ENCODE peak calls at places on chromosomes 16 and 17, in seven cellular contexts. X is A172; L is fibroblast of villous mesenchyme; B is stimulated activated CD4-positive, alpha-beta T cell treated with anti-CD3 and anti-CD28 coated beads, Interleukin-1b, Interleukin-23, amount 100 ng/mL, for 1 hour; R is HS-5; A is AG08396; E is naive thymus-derived CD4-positive, alpha-beta T cell. Z is an unnamed sample.

GRCh38 chr17:79740413-79740812 is 9.7 kb downstream of the ENPP7 start:
- DNase-seq in X (no peak), L (no peak), B (no peak), R (no peak), A (no peak), E (no peak), Z (no peak)

GRCh38 chr17:49031965-49032928 is 35.1 kb downstream of the IGF2BP1 start:
- DNase-seq in X (peak), L (peak), B (no peak), R (peak), A (peak), E (peak), Z (peak)

GRCh38 chr16:89009343-89010209 is 32.6 kb upstream of the CBFA2T3 start:
- DNase-seq in X (peak), L (peak), B (no peak), R (no peak), A (no peak), E (peak), Z (peak)

GRCh38 chr17:77527836-77528505 is 387.2 kb downstream of the SEC14L1 start:
- DNase-seq in X (no peak), L (no peak), B (no peak), R (no peak), A (no peak), E (no peak), Z (no peak)

GRCh38 chr17:78231991-78232759 is 744 bp downstream of the TMEM235 start:
- DNase-seq in X (no peak), L (no peak), B (no peak), R (no peak), A (no peak), E (no peak), Z (peak)

GRCh38 chr16:29720703-29721102 is 25.1 kb downstream of the C16orf54 start:
- DNase-seq in X (no peak), L (peak), B (no peak), R (no peak), A (no peak), E (no peak), Z (no peak)

GRCh38 chr17:78019367-78019975 is 61.0 kb downstream of the TNRC6C start:
- DNase-seq in X (peak), L (peak), B (no peak), R (no peak), A (no peak), E (peak), Z (peak)

GRCh38 chr17:50133028-50133768 is 3.2 kb upstream of the SAMD14 start:
- DNase-seq in X (peak), L (peak), B (no peak), R (no peak), A (peak), E (no peak), Z (peak)

GRCh38 chr16:88939814-88940195 is 37.2 kb downstream of the CBFA2T3 start:
- DNase-seq in X (no peak), L (no peak), B (no peak), R (no peak), A (no peak), E (peak), Z (no peak)

GRCh38 chr17:34511265-34511664 is 68.1 kb upstream of the TMEM132E start:
- DNase-seq in X (no peak), L (no peak), B (no peak), R (no peak), A (no peak), E (no peak), Z (no peak)

GRCh38 chr17:64145460-64145750 is 15.5 kb upstream of the ERN1 start:
- DNase-seq in X (no peak), L (no peak), B (no peak), R (no peak), A (no peak), E (no peak), Z (no peak)

GRCh38 chr16:56667581-56668571 is at the start of gene MT1G:
- DNase-seq in X (no peak), L (no peak), B (no peak), R (no peak), A (no peak), E (no peak), Z (no peak)

GRCh38 chr16:25030420-25031131 is 15.4 kb upstream of the ARHGAP17 start:
- DNase-seq in X (no peak), L (no peak), B (no peak), R (no peak), A (no peak), E (peak), Z (no peak)

GRCh38 chr16:73036074-73036826 is 11.7 kb downstream of the ZFHX3 start:
- DNase-seq in X (no peak), L (no peak), B (no peak), R (no peak), A (no peak), E (no peak), Z (no peak)

GRCh38 chr16:2520097-2520783 is at the start of gene AMDHD2:
- DNase-seq in X (peak), L (peak), B (peak), R (peak), A (peak), E (peak), Z (peak)

GRCh38 chr17:51435641-51436091 is 175.3 kb downstream of the UTP18 start:
- DNase-seq in X (peak), L (no peak), B (peak), R (no peak), A (no peak), E (no peak), Z (no peak)

GRCh38 chr17:38453951-38454421 is 25.7 kb downstream of the ARHGAP23 start:
- DNase-seq in X (peak), L (peak), B (no peak), R (no peak), A (no peak), E (no peak), Z (peak)

GRCh38 chr17:19728114-19728495 is 11.7 kb upstream of the SLC47A2 start:
- DNase-seq in X (no peak), L (peak), B (no peak), R (no peak), A (peak), E (no peak), Z (peak)

GRCh38 chr16:4264546-4264945 is 8.3 kb downstream of the TFAP4 start:
- DNase-seq in X (no peak), L (peak), B (no peak), R (no peak), A (peak), E (no peak), Z (peak)

GRCh38 chr17:65553009-65553645 is 8.3 kb downstream of the AXIN2 start:
- DNase-seq in X (peak), L (peak), B (no peak), R (peak), A (peak), E (no peak), Z (peak)

GRCh38 chr17:79811036-79811887 is 14.4 kb upstream of the CBX8 start:
- DNase-seq in X (peak), L (no peak), B (no peak), R (no peak), A (peak), E (no peak), Z (peak)

GRCh38 chr17:27496971-27497370 is 40.7 kb downstream of the KSR1 start:
- DNase-seq in X (no peak), L (peak), B (no peak), R (no peak), A (no peak), E (no peak), Z (no peak)

GRCh38 chr17:37642706-37643105 is 540 bp downstream of the DDX52 start:
- DNase-seq in X (peak), L (peak), B (no peak), R (no peak), A (peak), E (peak), Z (peak)

GRCh38 chr17:15456972-15457722 is 10.3 kb downstream of the CDRT4 start:
- DNase-seq in X (peak), L (peak), B (no peak), R (peak), A (peak), E (no peak), Z (peak)

GRCh38 chr16:30980068-30980371 is 5.0 kb upstream of the HSD3B7 start:
- DNase-seq in X (no peak), L (no peak), B (no peak), R (no peak), A (no peak), E (no peak), Z (no peak)

GRCh38 chr16:57946181-57946801 is 24.6 kb downstream of the CNGB1 start:
- DNase-seq in X (no peak), L (no peak), B (no peak), R (no peak), A (no peak), E (no peak), Z (no peak)

GRCh38 chr16:81601008-81601428 is 156.4 kb downstream of the CMIP start:
- DNase-seq in X (peak), L (peak), B (no peak), R (no peak), A (peak), E (no peak), Z (peak)

GRCh38 chr17:80997471-80998387 is 6.1 kb downstream of the CHMP6 start:
- DNase-seq in X (peak), L (no peak), B (no peak), R (no peak), A (peak), E (no peak), Z (no peak)

GRCh38 chr17:60952747-60953146 is 275.1 kb downstream of the BCAS3 start:
- DNase-seq in X (no peak), L (no peak), B (no peak), R (no peak), A (no peak), E (no peak), Z (no peak)

GRCh38 chr17:35749560-35750412 is 3.3 kb downstream of the GAS2L2 start:
- DNase-seq in X (no peak), L (peak), B (no peak), R (no peak), A (peak), E (no peak), Z (no peak)

GRCh38 chr17:13421581-13421980 is 180.1 kb downstream of the HS3ST3A1 start:
- DNase-seq in X (no peak), L (no peak), B (no peak), R (no peak), A (no peak), E (no peak), Z (peak)

GRCh38 chr17:31224366-31224765 is 72.7 kb downstream of the OMG start:
- DNase-seq in X (no peak), L (no peak), B (no peak), R (no peak), A (no peak), E (no peak), Z (no peak)

GRCh38 chr17:75785770-75786538 is 1.3 kb downstream of the UNK start:
- DNase-seq in X (no peak), L (peak), B (no peak), R (no peak), A (peak), E (no peak), Z (peak)

GRCh38 chr16:8590161-8590688 is at the start of gene TMEM114:
- DNase-seq in X (no peak), L (no peak), B (no peak), R (no peak), A (no peak), E (no peak), Z (no peak)

GRCh38 chr17:75288784-75289121 is 480 bp downstream of the SLC25A19 start:
- DNase-seq in X (peak), L (no peak), B (no peak), R (no peak), A (no peak), E (no peak), Z (no peak)

GRCh38 chr17:37206299-37206698 is 169.5 kb upstream of the C17orf78 start:
- DNase-seq in X (no peak), L (no peak), B (no peak), R (no peak), A (no peak), E (no peak), Z (no peak)

GRCh38 chr16:10988164-10988803 is 43.9 kb downstream of the CLEC16A start:
- DNase-seq in X (no peak), L (no peak), B (no peak), R (no peak), A (no peak), E (no peak), Z (no peak)

GRCh38 chr16:17360810-17361209 is 110.0 kb downstream of the XYLT1 start:
- DNase-seq in X (no peak), L (no peak), B (no peak), R (no peak), A (no peak), E (no peak), Z (no peak)

Z was measured in foreskin fibroblast.